ENCODE peak calls at places on chromosomes 4 and X, in six cellular contexts. R is stimulated activated CD4-positive, alpha-beta T cell treated with anti-CD3 and anti-CD28 coated beads, Interleukin-12 subunit alpha, Interleukin-12 subunit beta, amount 100 ng/mL, for 4 hours; Q is GM04504; F is activated CD4-positive, alpha-beta T cell treated with anti-CD3 and anti-CD28 coated beads, Interleukin-2, amount 50 U/mL, for 48 hours; S is NT2/D1; D is nephron progenitor cell. E is an unnamed sample.

GRCh38 chrX:111382277-111382676 is 29.7 kb downstream of the DCX start:
- DNase-seq in R (no peak), Q (no peak), F (no peak), S (no peak), D (no peak), E (no peak)

GRCh38 chrX:49039598-49040375 is 3.4 kb downstream of the TFE3 start:
- DNase-seq in R (peak; percentile 47), Q (peak; percentile 86), F (peak; percentile 61), S (peak; percentile 97), D (peak; percentile 63), E (peak; percentile 24)

GRCh38 chrX:34653811-34654210 is 3.3 kb downstream of the TMEM47 start:
- DNase-seq in R (no peak), Q (no peak), F (no peak), S (no peak), D (no peak), E (no peak)

GRCh38 chr4:174398728-174399127 is 115.0 kb downstream of the CEP44 start:
- DNase-seq in R (no peak), Q (peak; percentile 18), F (no peak), S (no peak), D (no peak), E (no peak)

GRCh38 chr4:71732706-71733105 is 51.2 kb downstream of the GC start:
- DNase-seq in R (no peak), Q (no peak), F (no peak), S (no peak), D (no peak), E (no peak)

GRCh38 chr4:46804781-46805413 is 104.1 kb downstream of the COX7B2 start:
- DNase-seq in R (no peak), Q (no peak), F (no peak), S (no peak), D (no peak), E (no peak)

GRCh38 chrX:15988661-15989603 is 134.3 kb upstream of the AP1S2 start:
- DNase-seq in R (no peak), Q (peak; percentile 59), F (no peak), S (no peak), D (no peak), E (no peak)

GRCh38 chr4:3414421-3415279 is 27.1 kb upstream of the HGFAC start:
- DNase-seq in R (no peak), Q (no peak), F (no peak), S (no peak), D (no peak), E (no peak)

GRCh38 chrX:7787714-7788113 is 55.3 kb upstream of the VCX start:
- DNase-seq in R (no peak), Q (no peak), F (no peak), S (no peak), D (no peak), E (no peak)

GRCh38 chr4:84050014-84050413 is 449.1 kb downstream of the NKX6-1 start:
- DNase-seq in R (no peak), Q (no peak), F (no peak), S (peak; percentile 52), D (no peak), E (no peak)

GRCh38 chr4:170274616-170275015 is 184.9 kb upstream of the AADAT start:
- DNase-seq in R (no peak), Q (no peak), F (no peak), S (no peak), D (no peak), E (no peak)

GRCh38 chr4:25783943-25784342 is 78.8 kb downstream of the SEL1L3 start:
- DNase-seq in R (no peak), Q (no peak), F (peak; percentile 12), S (no peak), D (no peak), E (no peak)

GRCh38 chrX:122817321-122817720 is 366.8 kb upstream of the GRIA3 start:
- DNase-seq in R (no peak), Q (no peak), F (no peak), S (no peak), D (no peak), E (no peak)

GRCh38 chr4:80173387-80173786 is 23.9 kb upstream of the PRDM8 start:
- DNase-seq in R (no peak), Q (no peak), F (peak; percentile 49), S (no peak), D (no peak), E (peak; percentile 31)

GRCh38 chr4:152382057-152382785 is 153.7 kb downstream of the FBXW7 start:
- DNase-seq in R (no peak), Q (no peak), F (no peak), S (no peak), D (no peak), E (no peak)

GRCh38 chr4:121156822-121157769 is 7.0 kb downstream of the TNIP3 start:
- DNase-seq in R (peak; percentile 6), Q (no peak), F (peak; percentile 25), S (peak; percentile 13), D (peak; percentile 79), E (peak; percentile 15)

GRCh38 chr4:106039796-106040195 is 144.5 kb downstream of the NPNT start:
- DNase-seq in R (no peak), Q (no peak), F (no peak), S (no peak), D (no peak), E (no peak)

GRCh38 chr4:2745981-2746806 is 9.9 kb downstream of the TNIP2 start:
- DNase-seq in R (peak; percentile 88), Q (peak; percentile 30), F (peak; percentile 98), S (no peak), D (no peak), E (peak; percentile 74)

GRCh38 chrX:153901753-153902140 is 2.7 kb upstream of the AVPR2 start:
- DNase-seq in R (no peak), Q (no peak), F (no peak), S (no peak), D (no peak), E (no peak)

GRCh38 chr4:152572417-152573086 is 36.7 kb upstream of the FBXW7 start:
- DNase-seq in R (no peak), Q (no peak), F (no peak), S (no peak), D (no peak), E (no peak)

GRCh38 chrX:31268359-31268758 is 196.5 kb upstream of the FTHL17 start:
- DNase-seq in R (no peak), Q (no peak), F (no peak), S (no peak), D (no peak), E (no peak)

GRCh38 chrX:2913118-2913517 is 16.0 kb downstream of the ARSD start:
- DNase-seq in R (no peak), Q (no peak), F (no peak), S (no peak), D (no peak), E (no peak)

GRCh38 chr4:111542056-111542455 is 603.2 kb upstream of the FAM241A start:
- DNase-seq in R (no peak), Q (no peak), F (no peak), S (no peak), D (no peak), E (no peak)

GRCh38 chr4:56804551-56804950 is 16.9 kb downstream of the SPINK2 start:
- DNase-seq in R (no peak), Q (no peak), F (no peak), S (no peak), D (no peak), E (no peak)

GRCh38 chr4:74418063-74418670 is 26.8 kb upstream of the AREG start:
- DNase-seq in R (no peak), Q (peak; percentile 67), F (no peak), S (no peak), D (no peak), E (no peak)

GRCh38 chr4:108861339-108861738 is 98.5 kb upstream of the ETNPPL start:
- DNase-seq in R (no peak), Q (no peak), F (no peak), S (peak; percentile 15), D (peak; percentile 48), E (no peak)

GRCh38 chr4:632926-633325 is 7.6 kb downstream of the PDE6B start:
- DNase-seq in R (no peak), Q (no peak), F (no peak), S (no peak), D (no peak), E (no peak)

GRCh38 chr4:7651461-7651921 is 216.8 kb upstream of the PSAPL1 start:
- DNase-seq in R (no peak), Q (no peak), F (no peak), S (peak; percentile 74), D (peak; percentile 46), E (no peak)

GRCh38 chr4:41865306-41865980 is 69.8 kb upstream of the TMEM33 start:
- DNase-seq in R (no peak), Q (no peak), F (no peak), S (no peak), D (peak; percentile 46), E (no peak)

GRCh38 chr4:107825072-107825789 is 499 bp downstream of the SGMS2 start:
- DNase-seq in R (peak; percentile 3), Q (no peak), F (no peak), S (no peak), D (peak; percentile 12), E (no peak)

GRCh38 chrX:101617211-101618191 is at the start of gene ARMCX6:
- DNase-seq in R (peak; percentile 60), Q (peak; percentile 38), F (peak; percentile 76), S (peak; percentile 54), D (peak; percentile 69), E (peak; percentile 60)

GRCh38 chr4:139761461-139761860 is 95.8 kb downstream of the MGST2 start:
- DNase-seq in R (no peak), Q (peak; percentile 10), F (no peak), S (peak; percentile 15), D (no peak), E (no peak)

GRCh38 chr4:90246841-90247240 is 119.6 kb downstream of the CCSER1 start:
- DNase-seq in R (no peak), Q (no peak), F (no peak), S (no peak), D (no peak), E (no peak)

GRCh38 chrX:22118161-22118830 is 86.2 kb downstream of the PHEX start:
- DNase-seq in R (no peak), Q (no peak), F (no peak), S (no peak), D (no peak), E (no peak)

GRCh38 chr4:93319011-93319410 is 509.5 kb upstream of the ATOH1 start:
- DNase-seq in R (no peak), Q (no peak), F (no peak), S (no peak), D (no peak), E (no peak)

GRCh38 chrX:129636175-129636681 is 18.5 kb downstream of the APLN start:
- DNase-seq in R (no peak), Q (no peak), F (no peak), S (no peak), D (no peak), E (no peak)

GRCh38 chr4:83558059-83558648 is 22.2 kb downstream of the GPAT3 start:
- DNase-seq in R (no peak), Q (no peak), F (no peak), S (no peak), D (no peak), E (no peak)

E was measured in T-helper 9 cell.